ENCODE peak calls at places on chromosomes 3 and 15, in nine cellular contexts. R is NK-92 treated with Interleukin-12 subunit alpha and Interleukin-12 subunit beta, amount 100 ng/mL, for 24 hours; W is substantia nigra; G is dorsolateral prefrontal cortex; X is Calu3; B is HL-60; P is CD4-positive, alpha-beta memory T cell; Q is stimulated activated CD8-positive, alpha-beta memory T cell treated with anti-CD3 and anti-CD28 coated beads, Interleukin-12 subunit alpha, Interleukin-12 subunit beta, amount 100 ng/mL, for 4 hours; L is NAMALWA. E is an unnamed sample.

GRCh38 chr3:87413821-87414220 is 137.4 kb upstream of the POU1F1 start:
- DNase-seq in L (no peak), P (no peak), Q (no peak), W (no peak), R (no peak), G (no peak), X (no peak), B (no peak), E (no peak)

GRCh38 chr3:194246709-194247349 is 104.3 kb downstream of the CPN2 start:
- DNase-seq in Q (no peak), G (no peak), R (no peak), B (no peak), P (no peak), W (no peak), X (no peak), L (no peak), E (no peak)

GRCh38 chr15:48796930-48797329 is 13.9 kb downstream of the CEP152 start:
- DNase-seq in W (no peak), X (no peak), B (no peak), Q (no peak), G (no peak), R (no peak), P (no peak), L (no peak), E (no peak)

GRCh38 chr15:64911317-64912186 is at the start of gene ANKDD1A:
- DNase-seq in X (peak), Q (peak), L (no peak), R (no peak), G (no peak), P (peak), B (no peak), W (peak), E (peak)

GRCh38 chr3:123841476-123842238 is 42.5 kb downstream of the MYLK start:
- DNase-seq in X (no peak), R (no peak), P (no peak), W (no peak), Q (no peak), G (no peak), L (no peak), B (no peak), E (no peak)

GRCh38 chr15:55786341-55786740 is 43.4 kb upstream of the PRTG start:
- DNase-seq in G (no peak), R (no peak), Q (no peak), L (no peak), W (no peak), X (no peak), P (no peak), B (no peak), E (no peak)

GRCh38 chr3:22700876-22701275 is 502.3 kb upstream of the UBE2E2 start:
- DNase-seq in P (no peak), X (no peak), B (no peak), Q (no peak), G (no peak), L (no peak), W (no peak), R (no peak), E (no peak)

GRCh38 chr3:128456776-128457715 is 9.6 kb downstream of the DNAJB8 start:
- DNase-seq in P (no peak), X (no peak), G (no peak), L (no peak), B (no peak), R (no peak), Q (no peak), W (no peak), E (no peak)

GRCh38 chr15:65870889-65871533 is 1.7 kb downstream of the RAB11A start:
- DNase-seq in R (no peak), B (no peak), P (no peak), Q (no peak), L (peak), W (no peak), X (peak), G (no peak), E (no peak)

GRCh38 chr15:37973856-37974255 is 39.4 kb downstream of the TMCO5A start:
- DNase-seq in G (no peak), R (no peak), P (no peak), W (no peak), X (no peak), Q (no peak), B (no peak), L (no peak), E (no peak)

GRCh38 chr3:30770387-30770786 is 124.1 kb downstream of the GADL1 start:
- DNase-seq in L (no peak), X (peak), P (no peak), B (no peak), R (no peak), W (peak), G (no peak), Q (no peak), E (no peak)